ENCODE peak calls at places on chromosomes 7 and 10, in eight cellular contexts. One of them, this sample, is unnamed.

GRCh38 chr10:123274513-123275182 is 120.4 kb downstream of the BUB3 start:
- DNase-seq in NCI-H510A: no peak
- DNase-seq in C1 segment of cervical spinal cord: no peak
- DNase-seq in cardiac muscle cell: no peak
- DNase-seq in M059J: no peak
- DNase-seq in NCI-H1417: peak; percentile 60
- DNase-seq in activated effector memory CD4-positive, alpha-beta T cell treated with anti-CD3 and anti-CD28 coated beads, Interleukin-2, amount 50 U/mL, for 16 hours: no peak
- DNase-seq in NCI-H1092: peak; percentile 90
- DNase-seq in this sample: no peak

GRCh38 chr10:52314007-52314821 is at the start of gene DKK1:
- DNase-seq in NCI-H1092: no peak
- DNase-seq in C1 segment of cervical spinal cord: no peak
- DNase-seq in NCI-H1417: no peak
- DNase-seq in M059J: peak; percentile 92
- DNase-seq in NCI-H510A: peak; percentile 10
- DNase-seq in activated effector memory CD4-positive, alpha-beta T cell treated with anti-CD3 and anti-CD28 coated beads, Interleukin-2, amount 50 U/mL, for 16 hours: no peak
- DNase-seq in cardiac muscle cell: peak; percentile 71
- DNase-seq in this sample: no peak

GRCh38 chr10:89582022-89582421 is 46.6 kb upstream of the SLC16A12 start:
- DNase-seq in activated effector memory CD4-positive, alpha-beta T cell treated with anti-CD3 and anti-CD28 coated beads, Interleukin-2, amount 50 U/mL, for 16 hours: no peak
- DNase-seq in NCI-H1092: no peak
- DNase-seq in M059J: no peak
- DNase-seq in cardiac muscle cell: no peak
- DNase-seq in NCI-H510A: no peak
- DNase-seq in NCI-H1417: no peak
- DNase-seq in C1 segment of cervical spinal cord: no peak
- DNase-seq in this sample: no peak

GRCh38 chr10:123517901-123518300 is 148.3 kb upstream of the GPR26 start:
- DNase-seq in M059J: no peak
- DNase-seq in NCI-H1092: no peak
- DNase-seq in activated effector memory CD4-positive, alpha-beta T cell treated with anti-CD3 and anti-CD28 coated beads, Interleukin-2, amount 50 U/mL, for 16 hours: peak; percentile 25
- DNase-seq in NCI-H510A: no peak
- DNase-seq in cardiac muscle cell: no peak
- DNase-seq in C1 segment of cervical spinal cord: no peak
- DNase-seq in NCI-H1417: no peak
- DNase-seq in this sample: peak; percentile 27

GRCh38 chr10:97538839-97539238 is 33.7 kb upstream of the ANKRD2 start:
- DNase-seq in NCI-H1417: no peak
- DNase-seq in NCI-H510A: no peak
- DNase-seq in C1 segment of cervical spinal cord: no peak
- DNase-seq in NCI-H1092: no peak
- DNase-seq in M059J: no peak
- DNase-seq in activated effector memory CD4-positive, alpha-beta T cell treated with anti-CD3 and anti-CD28 coated beads, Interleukin-2, amount 50 U/mL, for 16 hours: no peak
- DNase-seq in cardiac muscle cell: no peak
- DNase-seq in this sample: no peak

GRCh38 chr10:94902570-94902969 is 35.9 kb upstream of the CYP2C9 start:
- DNase-seq in NCI-H510A: no peak
- DNase-seq in C1 segment of cervical spinal cord: no peak
- DNase-seq in NCI-H1092: no peak
- DNase-seq in activated effector memory CD4-positive, alpha-beta T cell treated with anti-CD3 and anti-CD28 coated beads, Interleukin-2, amount 50 U/mL, for 16 hours: no peak
- DNase-seq in NCI-H1417: no peak
- DNase-seq in M059J: no peak
- DNase-seq in cardiac muscle cell: no peak
- DNase-seq in this sample: no peak

GRCh38 chr10:101453791-101454718 is 100.1 kb downstream of the BTRC start:
- DNase-seq in cardiac muscle cell: no peak
- DNase-seq in NCI-H1417: no peak
- DNase-seq in NCI-H1092: no peak
- DNase-seq in C1 segment of cervical spinal cord: no peak
- DNase-seq in activated effector memory CD4-positive, alpha-beta T cell treated with anti-CD3 and anti-CD28 coated beads, Interleukin-2, amount 50 U/mL, for 16 hours: no peak
- DNase-seq in M059J: peak; percentile 84
- DNase-seq in NCI-H510A: no peak
- DNase-seq in this sample: no peak

GRCh38 chr7:3069767-3070449 is 26.2 kb upstream of the CARD11 start:
- DNase-seq in activated effector memory CD4-positive, alpha-beta T cell treated with anti-CD3 and anti-CD28 coated beads, Interleukin-2, amount 50 U/mL, for 16 hours: no peak
- DNase-seq in cardiac muscle cell: no peak
- DNase-seq in M059J: no peak
- DNase-seq in C1 segment of cervical spinal cord: no peak
- DNase-seq in NCI-H1092: no peak
- DNase-seq in NCI-H1417: no peak
- DNase-seq in NCI-H510A: no peak
- DNase-seq in this sample: no peak

GRCh38 chr10:119029613-119030420 is at the start of gene NANOS1:
- DNase-seq in M059J: no peak
- DNase-seq in NCI-H510A: peak; percentile 37
- DNase-seq in activated effector memory CD4-positive, alpha-beta T cell treated with anti-CD3 and anti-CD28 coated beads, Interleukin-2, amount 50 U/mL, for 16 hours: peak; percentile 71
- DNase-seq in NCI-H1417: no peak
- DNase-seq in NCI-H1092: no peak
- DNase-seq in C1 segment of cervical spinal cord: no peak
- DNase-seq in cardiac muscle cell: peak; percentile 58
- DNase-seq in this sample: no peak

GRCh38 chr7:82286096-82286841 is 157.3 kb downstream of the CACNA2D1 start:
- DNase-seq in cardiac muscle cell: no peak
- DNase-seq in NCI-H1417: no peak
- DNase-seq in activated effector memory CD4-positive, alpha-beta T cell treated with anti-CD3 and anti-CD28 coated beads, Interleukin-2, amount 50 U/mL, for 16 hours: no peak
- DNase-seq in C1 segment of cervical spinal cord: no peak
- DNase-seq in NCI-H510A: no peak
- DNase-seq in NCI-H1092: no peak
- DNase-seq in M059J: no peak
- DNase-seq in this sample: no peak

GRCh38 chr10:131081386-131081785 is 230.1 kb downstream of the TCERG1L start:
- DNase-seq in activated effector memory CD4-positive, alpha-beta T cell treated with anti-CD3 and anti-CD28 coated beads, Interleukin-2, amount 50 U/mL, for 16 hours: no peak
- DNase-seq in cardiac muscle cell: no peak
- DNase-seq in M059J: no peak
- DNase-seq in NCI-H510A: no peak
- DNase-seq in C1 segment of cervical spinal cord: no peak
- DNase-seq in NCI-H1092: no peak
- DNase-seq in NCI-H1417: no peak
- DNase-seq in this sample: peak; percentile 36

GRCh38 chr7:92833766-92834605 is 2.4 kb downstream of the CDK6 start:
- DNase-seq in NCI-H1092: no peak
- DNase-seq in activated effector memory CD4-positive, alpha-beta T cell treated with anti-CD3 and anti-CD28 coated beads, Interleukin-2, amount 50 U/mL, for 16 hours: peak; percentile 93
- DNase-seq in NCI-H1417: peak; percentile 6
- DNase-seq in C1 segment of cervical spinal cord: no peak
- DNase-seq in NCI-H510A: no peak
- DNase-seq in cardiac muscle cell: peak; percentile 89
- DNase-seq in M059J: peak; percentile 82
- DNase-seq in this sample: peak; percentile 90

GRCh38 chr7:372939-373791 is 83.2 kb downstream of the FOXL3 start:
- DNase-seq in activated effector memory CD4-positive, alpha-beta T cell treated with anti-CD3 and anti-CD28 coated beads, Interleukin-2, amount 50 U/mL, for 16 hours: no peak
- DNase-seq in cardiac muscle cell: no peak
- DNase-seq in NCI-H1092: no peak
- DNase-seq in NCI-H510A: no peak
- DNase-seq in NCI-H1417: no peak
- DNase-seq in M059J: no peak
- DNase-seq in C1 segment of cervical spinal cord: no peak
- DNase-seq in this sample: peak; percentile 47

GRCh38 chr10:44801383-44802327 is 109.5 kb upstream of the TMEM72 start:
- DNase-seq in NCI-H1417: peak; percentile 46
- DNase-seq in NCI-H1092: peak; percentile 91
- DNase-seq in C1 segment of cervical spinal cord: no peak
- DNase-seq in activated effector memory CD4-positive, alpha-beta T cell treated with anti-CD3 and anti-CD28 coated beads, Interleukin-2, amount 50 U/mL, for 16 hours: no peak
- DNase-seq in cardiac muscle cell: peak; percentile 56
- DNase-seq in M059J: peak; percentile 99
- DNase-seq in NCI-H510A: peak; percentile 66
- DNase-seq in this sample: peak; percentile 93

GRCh38 chr7:97271619-97272018 is 154.1 kb downstream of the SDHAF3 start:
- DNase-seq in NCI-H510A: no peak
- DNase-seq in NCI-H1417: no peak
- DNase-seq in C1 segment of cervical spinal cord: no peak
- DNase-seq in cardiac muscle cell: no peak
- DNase-seq in activated effector memory CD4-positive, alpha-beta T cell treated with anti-CD3 and anti-CD28 coated beads, Interleukin-2, amount 50 U/mL, for 16 hours: no peak
- DNase-seq in M059J: no peak
- DNase-seq in NCI-H1092: no peak
- DNase-seq in this sample: no peak

GRCh38 chr10:74589226-74589673 is 237.2 kb upstream of the KAT6B start:
- DNase-seq in C1 segment of cervical spinal cord: no peak
- DNase-seq in activated effector memory CD4-positive, alpha-beta T cell treated with anti-CD3 and anti-CD28 coated beads, Interleukin-2, amount 50 U/mL, for 16 hours: peak; percentile 92
- DNase-seq in M059J: peak; percentile 96
- DNase-seq in cardiac muscle cell: peak; percentile 59
- DNase-seq in NCI-H510A: peak; percentile 87
- DNase-seq in NCI-H1417: peak; percentile 92
- DNase-seq in NCI-H1092: peak; percentile 95
- DNase-seq in this sample: peak; percentile 88

GRCh38 chr7:149669121-149669818 is 104.1 kb downstream of the ZNF467 start:
- DNase-seq in NCI-H510A: no peak
- DNase-seq in NCI-H1417: no peak
- DNase-seq in C1 segment of cervical spinal cord: no peak
- DNase-seq in M059J: peak; percentile 14
- DNase-seq in NCI-H1092: no peak
- DNase-seq in cardiac muscle cell: no peak
- DNase-seq in activated effector memory CD4-positive, alpha-beta T cell treated with anti-CD3 and anti-CD28 coated beads, Interleukin-2, amount 50 U/mL, for 16 hours: no peak
- DNase-seq in this sample: no peak